ENCODE peak calls at places on chromosome 5, in five cellular contexts. P is Panc1, J is HCT116, E is GM23338, Y is breast epithelium. G is an unnamed sample.

GRCh38 chr5:33964132-33964531 is 20.4 kb downstream of the SLC45A2 start:
- DNase-seq in P (no peak), J (no peak), E (no peak), Y (no peak), G (no peak)

GRCh38 chr5:98454904-98455303 is 318.6 kb upstream of the RGMB start:
- DNase-seq in P (peak), J (peak), E (no peak), Y (no peak), G (no peak)

GRCh38 chr5:171207256-171207866 is 101.7 kb upstream of the TLX3 start:
- DNase-seq in P (peak), J (peak), E (peak), Y (no peak), G (no peak)

GRCh38 chr5:36667826-36668225 is 61.4 kb downstream of the SLC1A3 start:
- DNase-seq in P (no peak), J (no peak), E (no peak), Y (no peak), G (no peak)

GRCh38 chr5:24621809-24622208 is 23.0 kb downstream of the CDH10 start:
- DNase-seq in P (no peak), J (no peak), E (no peak), Y (no peak), G (no peak)

GRCh38 chr5:74685979-74686631 is 1.1 kb downstream of the HEXB start:
- DNase-seq in P (no peak), J (no peak), E (no peak), Y (no peak), G (no peak)

GRCh38 chr5:2370626-2371418 is 380.7 kb downstream of the IRX2 start:
- DNase-seq in P (no peak), J (no peak), E (no peak), Y (no peak), G (no peak)

GRCh38 chr5:173028811-173029327 is 27.3 kb upstream of the CREBRF start:
- DNase-seq in P (no peak), J (no peak), E (no peak), Y (no peak), G (no peak)

GRCh38 chr5:149284501-149284900 is 12.8 kb downstream of the AFAP1L1 start:
- DNase-seq in P (no peak), J (no peak), E (no peak), Y (no peak), G (no peak)

GRCh38 chr5:168114444-168115017 is 176.9 kb upstream of the WWC1 start:
- DNase-seq in P (peak), J (peak), E (peak), Y (no peak), G (peak)

GRCh38 chr5:2039180-2039531 is 156.4 kb upstream of the IRX4 start:
- DNase-seq in P (no peak), J (no peak), E (peak), Y (no peak), G (no peak)

GRCh38 chr5:125489146-125489545 is 742.7 kb upstream of the ZNF608 start:
- DNase-seq in P (no peak), J (no peak), E (no peak), Y (no peak), G (no peak)

GRCh38 chr5:150060471-150060870 is 25.9 kb downstream of the CSF1R start:
- DNase-seq in P (no peak), J (no peak), E (no peak), Y (no peak), G (no peak)

GRCh38 chr5:98016771-98017170 is 756.7 kb upstream of the RGMB start:
- DNase-seq in P (no peak), J (no peak), E (no peak), Y (no peak), G (no peak)

GRCh38 chr5:83219077-83219476 is 141.7 kb downstream of the XRCC4 start:
- DNase-seq in P (no peak), J (no peak), E (no peak), Y (no peak), G (no peak)

GRCh38 chr5:172789687-172790495 is 18.9 kb upstream of the DUSP1 start:
- DNase-seq in P (no peak), J (no peak), E (no peak), Y (no peak), G (no peak)

GRCh38 chr5:107572800-107573368 is 97.9 kb downstream of the EFNA5 start:
- DNase-seq in P (no peak), J (no peak), E (no peak), Y (no peak), G (no peak)

GRCh38 chr5:84597904-84598303 is 213.2 kb upstream of the EDIL3 start:
- DNase-seq in P (no peak), J (no peak), E (peak), Y (no peak), G (no peak)

GRCh38 chr5:77644443-77645157 is 6.1 kb upstream of the OTP start:
- DNase-seq in P (no peak), J (no peak), E (peak), Y (no peak), G (no peak)

GRCh38 chr5:149672701-149673455 is 57.2 kb upstream of the PPARGC1B start:
- DNase-seq in P (no peak), J (no peak), E (no peak), Y (no peak), G (no peak)

GRCh38 chr5:63128018-63128417 is 549.4 kb downstream of the LRRC70 start:
- DNase-seq in P (no peak), J (no peak), E (no peak), Y (no peak), G (no peak)

GRCh38 chr5:174793684-174794328 is 69.4 kb downstream of the MSX2 start:
- DNase-seq in P (peak), J (peak), E (peak), Y (peak), G (peak)

DNA sequence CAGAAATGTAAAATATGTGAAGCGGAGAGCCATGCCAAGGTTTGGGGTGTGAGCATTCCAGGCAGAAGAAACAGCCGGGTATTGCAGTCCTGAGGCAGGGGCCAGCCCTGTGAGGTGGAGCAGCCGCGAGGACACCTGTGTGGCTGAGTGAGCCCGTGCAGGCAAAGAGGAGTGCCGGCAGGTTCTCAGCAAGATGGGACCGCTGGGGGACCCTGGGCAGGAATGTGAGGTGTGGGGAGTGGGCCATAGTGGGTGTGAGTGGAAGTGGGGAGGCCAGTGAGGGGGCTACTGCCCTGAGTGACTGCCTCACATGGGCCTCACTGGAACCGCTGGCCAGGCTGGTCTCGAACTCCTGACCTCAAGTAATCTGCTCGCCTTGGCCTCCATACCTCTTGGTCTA is 8.1 kb upstream of the PRR7 start:
- DNase-seq in P (no peak), J (no peak), E (no peak), Y (no peak), G (no peak)
- TF ChIP-seq POLR2AphosphoS5 in P (peak), J (no peak), E (no peak), Y (no peak), G (no peak)

GRCh38 chr5:142319105-142319504 is 5.7 kb downstream of the SPRY4 start:
- DNase-seq in P (no peak), J (no peak), E (no peak), Y (no peak), G (no peak)
- H3K27ac ChIP-seq in P (peak), J (peak), E (peak), Y (peak), G (peak)

GRCh38 chr5:91307023-91307422 is 76.1 kb downstream of the ARRDC3 start:
- DNase-seq in P (no peak), J (no peak), E (no peak), Y (no peak), G (no peak)
- TF ChIP-seq POLR2AphosphoS5 in P (no peak), J (no peak), E (no peak), Y (peak), G (no peak)

DNA sequence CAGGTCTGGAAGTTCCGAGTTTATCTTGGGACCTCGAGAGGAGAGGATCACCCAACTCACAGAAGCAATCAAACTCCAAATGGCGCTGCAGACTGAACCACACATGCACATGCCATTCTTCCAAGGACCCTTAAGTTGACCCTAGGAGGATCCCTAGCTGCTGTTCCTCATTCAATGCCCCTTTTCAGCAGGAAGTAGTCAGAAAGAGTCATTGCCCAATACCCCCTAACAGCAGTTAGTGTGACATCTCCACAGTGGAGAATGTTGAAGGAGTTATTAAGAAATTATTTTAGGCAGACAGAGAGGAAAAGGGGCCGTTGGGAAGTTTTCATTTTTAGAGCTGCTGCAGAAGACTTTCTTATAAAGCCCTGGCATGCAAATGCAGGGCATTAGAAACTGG is 229.9 kb upstream of the DAB2 start:
- DNase-seq in P (no peak), J (no peak), E (no peak), Y (no peak), G (no peak)
- H3K27ac ChIP-seq in P (no peak), J (no peak), E (no peak), Y (no peak), G (no peak)

GRCh38 chr5:124072570-124072969 is 560.6 kb downstream of the CSNK1G3 start:
- DNase-seq in P (no peak), J (no peak), E (no peak), Y (no peak), G (no peak)

GRCh38 chr5:124065508-124065907 is 553.5 kb downstream of the CSNK1G3 start:
- DNase-seq in P (no peak), J (no peak), E (no peak), Y (no peak), G (no peak)

GRCh38 chr5:124074500-124074899 is 562.5 kb downstream of the CSNK1G3 start:
- DNase-seq in P (no peak), J (no peak), E (no peak), Y (no peak), G (no peak)

GRCh38 chr5:124071039-124071438 is 559.1 kb downstream of the CSNK1G3 start:
- DNase-seq in P (no peak), J (no peak), E (no peak), Y (no peak), G (no peak)
- TF ChIP-seq POLR2AphosphoS5 in P (no peak), J (no peak), E (no peak), Y (no peak), G (no peak)

GRCh38 chr5:151328734-151329133 is 18.6 kb downstream of the SLC36A2 start:
- DNase-seq in P (no peak), J (no peak), E (no peak), Y (no peak), G (no peak)
- H3K27ac ChIP-seq in P (no peak), J (no peak), E (no peak), Y (peak), G (no peak)

GRCh38 chr5:95759005-95759404 is 27.9 kb downstream of the RHOBTB3 start:
- DNase-seq in P (no peak), J (no peak), E (no peak), Y (no peak), G (no peak)

GRCh38 chr5:95759634-95760033 is 28.5 kb downstream of the RHOBTB3 start:
- DNase-seq in P (no peak), J (no peak), E (no peak), Y (no peak), G (no peak)

GRCh38 chr5:95762681-95763041 is 31.5 kb downstream of the RHOBTB3 start:
- DNase-seq in P (no peak), J (no peak), E (no peak), Y (no peak), G (no peak)

GRCh38 chr5:95761771-95762680 is 30.9 kb downstream of the RHOBTB3 start:
- DNase-seq in P (no peak), J (no peak), E (no peak), Y (no peak), G (no peak)

GRCh38 chr5:95760291-95761191 is 29.4 kb downstream of the RHOBTB3 start:
- DNase-seq in P (no peak), J (no peak), E (no peak), Y (no peak), G (no peak)
- TF ChIP-seq POLR2AphosphoS5 in P (no peak), J (no peak), E (no peak), Y (no peak), G (no peak)

GRCh38 chr5:126972062-126972895 is 58.1 kb downstream of the MARCHF3 start:
- DNase-seq in P (no peak), J (no peak), E (no peak), Y (no peak), G (no peak)

GRCh38 chr5:126971455-126972019 is 58.8 kb downstream of the MARCHF3 start:
- DNase-seq in P (no peak), J (no peak), E (no peak), Y (no peak), G (no peak)

GRCh38 chr5:126967808-126968466 is 62.4 kb downstream of the MARCHF3 start:
- DNase-seq in P (no peak), J (no peak), E (no peak), Y (no peak), G (no peak)

GRCh38 chr5:126970517-126971017 is 59.8 kb downstream of the MARCHF3 start:
- DNase-seq in P (no peak), J (no peak), E (no peak), Y (no peak), G (no peak)

DNA sequence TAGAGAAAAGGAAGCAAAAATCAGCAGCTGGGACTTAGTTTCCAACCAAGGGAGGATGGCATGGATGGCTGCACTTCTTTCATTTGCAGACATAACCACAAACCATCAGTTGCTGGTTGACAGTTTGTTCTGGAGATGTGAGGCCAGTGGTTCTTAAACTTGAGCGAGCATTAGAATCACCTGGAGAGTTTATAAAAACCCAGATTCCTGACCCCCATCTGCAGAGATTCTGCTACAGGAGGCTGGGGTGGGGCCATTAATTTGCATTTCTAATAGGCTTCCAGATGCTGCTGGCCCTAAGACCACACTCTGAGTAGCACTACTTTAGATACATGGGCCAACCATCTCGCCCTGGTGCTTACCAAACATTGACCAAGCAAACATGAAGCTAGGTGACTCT is 60.8 kb downstream of the MARCHF3 start:
- DNase-seq in P (no peak), J (no peak), E (no peak), Y (no peak), G (no peak)
- H3K27ac ChIP-seq in P (no peak), J (no peak), E (no peak), Y (no peak), G (no peak)